ENCODE peak calls at places on chromosomes 11 and 22, in eight cellular contexts. W is heart left ventricle, P is fibroblast of lung, B is coronary artery, Q is brain microvascular endothelial cell, K is IMR-90, R is AG10803, M is colonic mucosa. D is an unnamed sample.

GRCh38 chr22:42932857-42933782 is 76.0 kb upstream of the ARFGAP3 start:
- DNase-seq in W (peak; percentile 56), P (peak; percentile 50), B (peak; percentile 85), Q (no peak), K (peak; percentile 28), R (peak; percentile 33), M (no peak), D (peak; percentile 46)

GRCh38 chr11:19209617-19210016 is 7.8 kb upstream of the CSRP3 start:
- DNase-seq in W (no peak), P (peak; percentile 39), B (no peak), Q (no peak), K (no peak), R (no peak), M (no peak), D (no peak)

GRCh38 chr11:84564180-84564866 is 1062.8 kb downstream of the DLG2 start:
- DNase-seq in W (no peak), P (peak; percentile 29), B (no peak), Q (peak; percentile 62), K (peak; percentile 44), R (peak; percentile 53), M (peak; percentile 64), D (peak; percentile 75)

GRCh38 chr22:48906177-48906835 is 921.4 kb downstream of the BRD1 start:
- DNase-seq in W (no peak), P (no peak), B (peak; percentile 40), Q (no peak), K (no peak), R (no peak), M (no peak), D (no peak)

GRCh38 chr22:42820075-42820763 is 36.9 kb downstream of the ARFGAP3 start:
- DNase-seq in W (no peak), P (peak; percentile 77), B (no peak), Q (peak; percentile 40), K (peak; percentile 93), R (peak; percentile 59), M (no peak), D (peak; percentile 74)

GRCh38 chr11:75536786-75537629 is 11.3 kb upstream of the GDPD5 start:
- DNase-seq in W (no peak), P (peak; percentile 50), B (no peak), Q (no peak), K (peak; percentile 41), R (peak; percentile 26), M (no peak), D (peak; percentile 52)

GRCh38 chr11:3231851-3232744 is at the start of gene MRGPRE:
- DNase-seq in W (peak; percentile 36), P (no peak), B (no peak), Q (no peak), K (no peak), R (peak; percentile 14), M (no peak), D (no peak)

GRCh38 chr22:48869788-48870187 is 957.9 kb downstream of the BRD1 start:
- DNase-seq in W (no peak), P (no peak), B (no peak), Q (no peak), K (no peak), R (no peak), M (no peak), D (no peak)

GRCh38 chr11:124329787-124330478 is 9.9 kb upstream of the OR8D2 start:
- DNase-seq in W (no peak), P (peak; percentile 7), B (no peak), Q (no peak), K (peak; percentile 2), R (peak; percentile 10), M (no peak), D (peak; percentile 66)

GRCh38 chr11:116986521-116987105 is 111.6 kb downstream of the SIK3 start:
- DNase-seq in W (no peak), P (peak; percentile 94), B (no peak), Q (peak; percentile 49), K (peak; percentile 90), R (peak; percentile 89), M (no peak), D (peak; percentile 59)

GRCh38 chr11:76166314-76166713 is 40.0 kb downstream of the WNT11 start:
- DNase-seq in W (no peak), P (no peak), B (no peak), Q (no peak), K (no peak), R (peak; percentile 42), M (no peak), D (no peak)

GRCh38 chr11:94504689-94505293 is 7.5 kb upstream of the C11orf97 start:
- DNase-seq in W (no peak), P (peak; percentile 41), B (no peak), Q (peak; percentile 61), K (peak; percentile 68), R (peak; percentile 59), M (no peak), D (peak; percentile 81)

GRCh38 chr11:125071831-125072209 is 8.7 kb downstream of the SLC37A2 start:
- DNase-seq in W (no peak), P (no peak), B (no peak), Q (no peak), K (no peak), R (no peak), M (no peak), D (no peak)

GRCh38 chr22:49295851-49296560 is 531.7 kb downstream of the BRD1 start:
- DNase-seq in W (peak; percentile 13), P (no peak), B (peak; percentile 61), Q (no peak), K (no peak), R (no peak), M (no peak), D (no peak)

GRCh38 chr11:130413383-130414106 is 14.9 kb downstream of the ADAMTS8 start:
- DNase-seq in W (no peak), P (peak; percentile 94), B (no peak), Q (peak; percentile 83), K (peak; percentile 95), R (peak; percentile 91), M (no peak), D (peak; percentile 68)

GRCh38 chr11:61832758-61833157 is 4.7 kb downstream of the FADS2 start:
- DNase-seq in W (no peak), P (no peak), B (no peak), Q (no peak), K (no peak), R (no peak), M (no peak), D (no peak)

GRCh38 chr11:75028321-75029097 is 39.8 kb downstream of the NEU3 start:
- DNase-seq in W (no peak), P (no peak), B (no peak), Q (no peak), K (no peak), R (peak; percentile 67), M (no peak), D (peak; percentile 52)

GRCh38 chr11:62171261-62171723 is 18.7 kb upstream of the SCGB1D1 start:
- DNase-seq in W (peak; percentile 75), P (peak; percentile 56), B (no peak), Q (peak; percentile 81), K (peak; percentile 66), R (peak; percentile 59), M (peak; percentile 91), D (peak; percentile 85)

GRCh38 chr11:1267441-1268100 is 41.9 kb downstream of the TOLLIP start:
- DNase-seq in W (no peak), P (no peak), B (no peak), Q (no peak), K (no peak), R (peak; percentile 12), M (no peak), D (no peak)

GRCh38 chr11:66043008-66043906 is 5.7 kb downstream of the GAL3ST3 start:
- DNase-seq in W (no peak), P (no peak), B (no peak), Q (no peak), K (no peak), R (no peak), M (no peak), D (no peak)

GRCh38 chr11:12449961-12450715 is 72.8 kb downstream of the PARVA start:
- DNase-seq in W (no peak), P (peak; percentile 80), B (no peak), Q (no peak), K (peak; percentile 58), R (peak; percentile 77), M (no peak), D (no peak)

GRCh38 chr11:14414470-14415461 is 55.8 kb upstream of the RRAS2 start:
- DNase-seq in W (no peak), P (peak; percentile 65), B (no peak), Q (no peak), K (peak; percentile 55), R (no peak), M (no peak), D (peak; percentile 36)

GRCh38 chr11:66546368-66546965 is at the start of gene ACTN3:
- DNase-seq in W (peak; percentile 40), P (peak; percentile 27), B (peak; percentile 81), Q (no peak), K (no peak), R (no peak), M (peak; percentile 33), D (peak; percentile 46)

GRCh38 chr11:18313985-18314763 is 7.8 kb downstream of the HPS5 start:
- DNase-seq in W (no peak), P (peak; percentile 43), B (no peak), Q (peak; percentile 79), K (peak; percentile 36), R (peak; percentile 38), M (no peak), D (peak; percentile 69)

GRCh38 chr11:65212226-65212801 is 30.6 kb downstream of the CAPN1 start:
- DNase-seq in W (no peak), P (no peak), B (no peak), Q (no peak), K (no peak), R (no peak), M (no peak), D (peak; percentile 18)

DNA sequence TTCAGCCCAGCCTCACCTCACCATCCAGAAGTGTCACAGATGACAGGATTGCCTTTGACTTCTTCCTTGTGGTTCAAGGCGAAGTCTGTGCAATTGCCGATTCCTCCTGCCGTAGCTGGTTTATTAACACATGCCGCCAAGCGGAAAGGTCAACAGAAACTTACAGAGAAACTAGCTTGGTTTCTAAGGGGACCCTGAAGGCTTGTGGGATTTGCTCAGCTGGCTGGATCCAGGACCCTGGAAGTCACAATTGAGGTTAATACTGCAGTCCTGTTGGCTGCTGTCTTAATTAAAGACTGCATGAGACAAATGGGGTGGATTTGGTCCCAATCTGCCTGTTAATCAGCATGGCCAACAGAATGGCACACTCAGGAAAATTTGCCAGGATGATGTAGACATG is 65.5 kb downstream of the SHANK2 start:
- DNase-seq in W (no peak), P (no peak), B (no peak), Q (no peak), K (no peak), R (no peak), M (no peak), D (no peak)
- H3K4me3 ChIP-seq in W (no peak overlapping the region), P (no peak overlapping the region), B (no peak overlapping the region), Q (no peak overlapping the region), K (no peak overlapping the region), R (no peak overlapping the region), M (no peak overlapping the region), D (no peak overlapping the region)

GRCh38 chr11:72243567-72244316 is at the start of gene PHOX2A:
- DNase-seq in W (no peak), P (no peak), B (no peak), Q (no peak), K (no peak), R (no peak), M (no peak), D (no peak)
- H3K4me3 ChIP-seq in W (peak within 1 kb of the TSS; percentile 26), P (no peak within 1 kb of the TSS), B (peak within 1 kb of the TSS; percentile 54), Q (peak within 1 kb of the TSS; percentile 15), K (peak within 1 kb of the TSS; percentile 20), R (no peak within 1 kb of the TSS), M (no peak within 1 kb of the TSS), D (no peak within 1 kb of the TSS)

GRCh38 chr11:10934293-10934850 is 76.5 kb upstream of the ZBED5 start:
- DNase-seq in W (no peak), P (no peak), B (no peak), Q (no peak), K (no peak), R (no peak), M (peak; percentile 75), D (no peak)
- H3K4me3 ChIP-seq in W (peak overlapping the region; percentile 60), P (peak overlapping the region; percentile 39), B (peak overlapping the region; percentile 72), Q (peak overlapping the region; percentile 63), K (peak overlapping the region; percentile 40), R (peak overlapping the region; percentile 69), M (peak overlapping the region; percentile 21), D (peak overlapping the region; percentile 52)

GRCh38 chr11:63609536-63609935 is 4.7 kb downstream of the PLAAT3 start:
- DNase-seq in W (peak; percentile 48), P (no peak), B (peak; percentile 66), Q (no peak), K (no peak), R (no peak), M (peak; percentile 63), D (peak; percentile 32)
- H3K4me3 ChIP-seq in W (no peak overlapping the region), P (no peak overlapping the region), B (peak overlapping the region; percentile 8), Q (no peak overlapping the region), K (no peak overlapping the region), R (no peak overlapping the region), M (no peak overlapping the region), D (no peak overlapping the region)

D was measured in cardiac fibroblast.